ENCODE peak calls at places on chromosomes 7 and 10, in four cellular contexts. J is AG10803; P is cardiac fibroblast; C is activated CD4-positive, alpha-beta T cell treated with anti-CD3 and anti-CD28 coated beads, Interleukin-2, amount 10 ng/mL, durations not matched to agents 7 days and 5 days. N is an unnamed sample.

GRCh38 chr7:98110249-98111022 is 3.8 kb downstream of the LMTK2 start:
- DNase-seq in J (no peak), P (peak), C (no peak), N (no peak)

GRCh38 chr7:105982388-105982787 is 19.3 kb downstream of the CDHR3 start:
- DNase-seq in J (no peak), P (no peak), C (no peak), N (no peak)

GRCh38 chr10:90227786-90228185 is 526.4 kb downstream of the KIF20B start:
- DNase-seq in J (no peak), P (peak), C (no peak), N (no peak)

GRCh38 chr7:128322040-128322643 is 21.6 kb downstream of the RBM28 start:
- DNase-seq in J (peak), P (peak), C (peak), N (no peak)

GRCh38 chr10:113326160-113327111 is 226.4 kb upstream of the HABP2 start:
- DNase-seq in J (peak), P (peak), C (no peak), N (peak)

GRCh38 chr7:25622716-25623115 is 394.4 kb upstream of the NPVF start:
- DNase-seq in J (no peak), P (no peak), C (no peak), N (no peak)

GRCh38 chr7:150738092-150739044 is 1.1 kb downstream of the GIMAP5 start:
- DNase-seq in J (no peak), P (peak), C (peak), N (no peak)

GRCh38 chr7:2169923-2170575 is 62.7 kb downstream of the MAD1L1 start:
- DNase-seq in J (no peak), P (no peak), C (no peak), N (no peak)

GRCh38 chr10:119448579-119449209 is 93.8 kb downstream of the RGS10 start:
- DNase-seq in J (no peak), P (no peak), C (no peak), N (no peak)

GRCh38 chr10:99694171-99694570 is 34.9 kb downstream of the ENTPD7 start:
- DNase-seq in J (peak), P (peak), C (no peak), N (no peak)

GRCh38 chr7:5423272-5423843 is at the start of gene TNRC18:
- DNase-seq in J (no peak), P (no peak), C (no peak), N (no peak)

GRCh38 chr7:151673216-151673615 is 153.5 kb upstream of the RHEB start:
- DNase-seq in J (no peak), P (no peak), C (no peak), N (no peak)

GRCh38 chr10:2861632-2862210 is 205.6 kb upstream of the PFKP start:
- DNase-seq in J (no peak), P (no peak), C (no peak), N (no peak)

GRCh38 chr10:6014241-6014761 is 37.0 kb upstream of the IL15RA start:
- DNase-seq in J (peak), P (peak), C (peak), N (peak)

GRCh38 chr10:112653851-112654250 is 206.8 kb downstream of the VTI1A start:
- DNase-seq in J (no peak), P (no peak), C (no peak), N (no peak)

N was measured in NK-92 treated with Interleukin-12 subunit alpha and Interleukin-12 subunit beta, amount 100 ng/mL, for 24 hours.